ENCODE peak calls at places on chromosomes 3 and 15, in five cellular contexts. T is NT2/D1, E is lung, Z is pancreas, W is GM23248. P is an unnamed sample.

GRCh38 chr3:4821975-4822374 is 157.3 kb upstream of the BHLHE40 start:
- DNase-seq in Z (no peak), T (no peak), W (no peak), E (no peak), P (no peak)

GRCh38 chr15:101273534-101273933 is 3.8 kb downstream of the SELENOS start:
- DNase-seq in T (no peak), Z (no peak), W (no peak), E (no peak), P (no peak)

GRCh38 chr3:97821413-97821809 is 400 bp upstream of the CRYBG3 start:
- DNase-seq in Z (peak), T (peak), W (no peak), E (peak), P (peak)

GRCh38 chr3:12910356-12911099 is 69.2 kb upstream of the RPL32 start:
- DNase-seq in E (no peak), W (no peak), Z (no peak), T (no peak), P (no peak)

GRCh38 chr3:140552898-140553297 is 125.0 kb upstream of the TRIM42 start:
- DNase-seq in Z (no peak), E (no peak), W (peak), T (no peak), P (no peak)

GRCh38 chr3:134327594-134327975 is 46.7 kb downstream of the AMOTL2 start:
- DNase-seq in Z (no peak), E (no peak), T (no peak), W (peak), P (peak)

GRCh38 chr15:43518073-43518761 is 809 bp downstream of the MAP1A start:
- DNase-seq in W (peak), Z (no peak), E (no peak), T (no peak), P (peak)

GRCh38 chr3:3745693-3746092 is 53.5 kb upstream of the LRRN1 start:
- DNase-seq in W (no peak), E (no peak), T (no peak), Z (no peak), P (no peak)

GRCh38 chr15:68599560-68600071 is 20.8 kb downstream of the CORO2B start:
- DNase-seq in E (no peak), T (peak), Z (no peak), W (peak), P (peak)

GRCh38 chr3:12159227-12159601 is 502 bp upstream of the TIMP4 start:
- DNase-seq in Z (no peak), W (peak), E (no peak), T (peak), P (no peak)

GRCh38 chr3:65490132-65490531 is 548.6 kb downstream of the MAGI1 start:
- DNase-seq in T (no peak), W (no peak), Z (no peak), E (no peak), P (no peak)

GRCh38 chr3:146899171-146899570 is 294.0 kb upstream of the PLSCR5 start:
- DNase-seq in Z (no peak), T (no peak), E (no peak), W (no peak), P (no peak)

GRCh38 chr15:36844453-36845094 is 255.8 kb downstream of the MEIS2 start:
- DNase-seq in Z (no peak), E (no peak), W (peak), T (no peak), P (peak)

GRCh38 chr3:66336358-66336766 is 115.6 kb downstream of the SLC25A26 start:
- DNase-seq in E (no peak), Z (no peak), T (no peak), W (peak), P (peak)

GRCh38 chr15:61521961-61522360 is 292.9 kb upstream of the RORA start:
- DNase-seq in Z (no peak), T (no peak), W (peak), E (no peak), P (no peak)

GRCh38 chr3:197949191-197949766 is 711 bp upstream of the RPL35A start:
- DNase-seq in Z (no peak), W (peak), E (no peak), T (no peak), P (no peak)

GRCh38 chr15:101445562-101446526 is 43.7 kb downstream of the PCSK6 start:
- DNase-seq in Z (no peak), W (peak), T (no peak), E (no peak), P (peak)

GRCh38 chr15:82530606-82531379 is 9.5 kb downstream of the RPS17 start:
- DNase-seq in T (peak), W (peak), Z (peak), E (peak), P (peak)
- H3K4me3 ChIP-seq in T (no peak), W (no peak), Z (peak), E (no peak), P (no peak)

DNA sequence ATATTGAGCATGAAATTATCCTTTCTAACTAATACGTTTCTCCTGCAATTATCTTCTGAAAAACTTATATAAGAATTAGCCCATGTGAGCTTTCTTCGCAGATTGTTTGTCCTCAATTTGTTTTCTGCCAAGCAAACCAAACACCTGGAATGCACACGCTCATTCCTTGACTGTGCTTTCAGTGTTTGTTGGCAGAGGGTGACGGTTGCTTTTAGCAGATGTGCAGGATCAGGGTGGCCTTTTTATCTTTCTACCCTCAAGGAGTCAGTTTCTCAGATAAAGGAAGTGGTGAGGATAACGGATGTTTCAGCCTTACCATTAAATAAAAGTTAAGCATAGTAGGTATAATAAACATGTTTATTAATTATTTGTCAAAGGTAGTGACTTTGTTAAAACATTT is 15.1 kb downstream of the ARPP21 start:
- DNase-seq in Z (no peak), T (no peak), E (no peak), W (no peak), P (no peak)
- H3K4me3 ChIP-seq in Z (no peak), T (no peak), E (no peak), W (no peak), P (no peak)

GRCh38 chr3:112302061-112302830 is 8.2 kb upstream of the SLC9C1 start:
- DNase-seq in T (no peak), W (no peak), E (no peak), Z (no peak), P (peak)

GRCh38 chr3:112302881-112303761 is 9.1 kb upstream of the SLC9C1 start:
- DNase-seq in Z (no peak), E (no peak), W (peak), T (peak), P (peak)

GRCh38 chr3:112306825-112307224 is 12.8 kb upstream of the SLC9C1 start:
- DNase-seq in W (no peak), Z (no peak), T (no peak), E (no peak), P (no peak)

GRCh38 chr3:112304611-112305010 is 10.6 kb upstream of the SLC9C1 start:
- DNase-seq in E (no peak), Z (no peak), W (peak), T (no peak), P (peak)

DNA sequence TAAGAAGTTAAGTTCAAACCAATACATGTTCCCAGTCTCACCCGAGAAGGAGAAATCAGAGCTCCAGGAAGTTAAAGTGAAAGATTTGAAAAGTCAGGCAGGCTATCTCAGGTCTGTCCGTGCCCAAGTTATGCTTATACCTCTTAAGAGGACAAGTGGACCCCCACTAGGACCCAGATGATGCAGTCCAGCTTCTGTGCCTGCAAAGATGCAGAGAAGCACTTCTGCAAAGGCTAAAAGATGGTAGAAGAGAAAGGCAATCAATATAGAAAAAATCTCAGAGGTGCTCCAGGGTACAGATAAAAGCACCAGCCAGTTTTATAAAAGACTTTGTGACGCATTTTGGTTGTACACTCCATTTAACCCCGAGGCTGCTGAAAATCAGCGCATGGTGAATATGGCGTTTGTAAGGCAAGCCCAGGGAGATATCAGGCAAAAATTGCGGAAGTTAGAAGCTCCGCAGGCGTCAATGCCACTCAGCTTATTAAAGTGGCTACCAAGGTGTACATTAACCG is 9.9 kb upstream of the SLC9C1 start:
- DNase-seq in W (peak), E (no peak), Z (no peak), T (no peak), P (peak)
- H3K4me3 ChIP-seq in W (peak), E (no peak), Z (peak), T (peak), P (peak)

GRCh38 chr15:48292458-48292857 is 38.8 kb upstream of the DUT start:
- DNase-seq in W (no peak), Z (no peak), T (no peak), E (no peak), P (no peak)
- H3K4me3 ChIP-seq in W (no peak), Z (no peak), T (no peak), E (no peak), P (no peak)

GRCh38 chr15:99058421-99058870 is 46.4 kb upstream of the SYNM start:
- DNase-seq in E (no peak), Z (peak), T (no peak), W (no peak), P (no peak)
- H3K4me3 ChIP-seq in E (no peak), Z (peak), T (peak), W (peak), P (peak)

GRCh38 chr3:111751961-111752360 is 107.1 kb upstream of the PHLDB2 start:
- DNase-seq in T (no peak), E (no peak), Z (no peak), W (peak), P (no peak)
- H3K4me3 ChIP-seq in T (no peak), E (no peak), Z (no peak), W (no peak), P (no peak)

GRCh38 chr15:96416934-96417759 is 86.6 kb downstream of the NR2F2 start:
- DNase-seq in W (peak), E (no peak), T (no peak), Z (peak), P (peak)
- H3K4me3 ChIP-seq in W (peak), E (no peak), T (peak), Z (peak), P (no peak)

DNA sequence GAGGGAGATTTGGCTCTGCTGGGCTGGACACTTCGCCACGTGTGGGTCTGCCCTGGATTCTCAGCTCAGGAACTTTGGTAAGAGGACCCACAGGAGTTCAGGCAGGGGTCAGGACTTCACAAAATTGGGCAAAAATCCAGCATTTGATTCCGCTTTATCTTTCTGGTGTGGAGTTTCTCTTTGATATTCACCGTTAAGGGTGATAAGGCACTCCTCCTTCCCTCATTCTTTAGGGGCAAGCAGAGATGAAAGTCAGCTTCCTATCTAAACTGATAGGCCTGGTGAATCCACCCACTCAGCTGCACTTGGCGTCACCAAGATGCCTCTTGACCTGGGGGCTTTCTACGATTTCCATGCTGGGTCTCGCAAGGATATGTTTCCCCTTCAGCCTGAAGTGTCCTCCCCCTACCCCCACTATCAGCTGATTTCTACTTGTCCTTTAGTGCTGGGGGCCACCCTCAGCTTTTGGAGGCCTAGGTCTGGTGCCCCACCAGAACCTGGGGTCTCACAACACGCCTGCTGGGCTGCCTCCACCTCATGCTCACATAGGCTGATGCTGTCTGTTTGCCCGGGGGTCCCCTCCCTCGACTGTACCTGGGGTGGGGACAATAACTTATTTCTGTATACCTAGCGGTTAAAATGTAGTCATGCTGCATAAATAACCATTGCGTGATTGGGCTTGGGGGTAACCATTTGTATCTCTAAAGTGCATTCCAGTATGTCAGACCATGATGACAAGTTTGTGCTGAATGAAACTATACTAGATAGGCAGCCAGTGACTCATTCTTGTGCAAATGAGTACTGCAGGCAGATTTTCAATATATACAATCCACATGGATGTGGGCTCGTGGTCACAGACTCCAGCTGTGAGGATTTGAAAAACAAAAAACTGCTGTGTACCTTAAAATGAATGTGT is 248.3 kb downstream of the ADAMTS17 start:
- DNase-seq in E (peak), Z (no peak), W (no peak), T (no peak), P (peak)
- H3K4me3 ChIP-seq in E (no peak), Z (no peak), W (no peak), T (no peak), P (no peak)

GRCh38 chr3:71066849-71067261 is 516.7 kb downstream of the FOXP1 start:
- DNase-seq in W (peak), E (no peak), T (no peak), Z (no peak), P (peak)
- H3K4me3 ChIP-seq in W (no peak), E (no peak), T (no peak), Z (no peak), P (no peak)